ENCODE peak calls at places on chromosome 3, in nine cellular contexts. S is osteocyte, T is HCT116, L is GM12865, I is progenitor cell of endocrine pancreas, W is GM20000, O is sigmoid colon, X is coronary artery, F is ovary. P is an unnamed sample.

GRCh38 chr3:194474675-194475074 is 12.1 kb downstream of the ATP13A3 start:
- DNase-seq in L (no peak), T (no peak), W (no peak), F (no peak), S (no peak), O (no peak), X (no peak), I (no peak), P (no peak)

GRCh38 chr3:4979401-4980228 is at the start of gene BHLHE40:
- DNase-seq in F (no peak), S (no peak), T (no peak), X (no peak), L (peak; percentile 51), I (no peak), W (no peak), O (no peak), P (no peak)

GRCh38 chr3:105233056-105233455 is 133.7 kb upstream of the ALCAM start:
- DNase-seq in F (no peak), I (no peak), W (no peak), S (no peak), X (no peak), O (no peak), L (no peak), T (no peak), P (no peak)

GRCh38 chr3:166510382-166510781 is 673.2 kb upstream of the BCHE start:
- DNase-seq in F (no peak), S (no peak), X (no peak), L (no peak), O (no peak), W (no peak), I (no peak), T (no peak), P (no peak)

GRCh38 chr3:49386056-49386756 is 25.6 kb downstream of the RHOA start:
- DNase-seq in T (no peak), X (no peak), O (no peak), W (no peak), S (no peak), I (no peak), F (no peak), L (no peak), P (no peak)

GRCh38 chr3:61562810-61563613 is 1.6 kb downstream of the PTPRG start:
- DNase-seq in S (no peak), T (no peak), F (peak; percentile 59), I (peak; percentile 23), W (peak; percentile 36), L (no peak), O (peak; percentile 72), X (peak; percentile 78), P (no peak)

GRCh38 chr3:53846134-53846850 is at the start of the genes CHDH and IL17RB:
- DNase-seq in X (no peak), F (peak; percentile 78), O (no peak), I (peak; percentile 41), T (peak; percentile 38), L (peak; percentile 71), S (no peak), W (peak; percentile 84), P (peak; percentile 85)

GRCh38 chr3:159825216-159825854 is 163.3 kb upstream of the IL12A start:
- DNase-seq in F (no peak), O (no peak), S (no peak), I (no peak), W (no peak), L (no peak), X (no peak), T (no peak), P (no peak)

GRCh38 chr3:134937256-134938023 is 142.4 kb downstream of the EPHB1 start:
- DNase-seq in W (no peak), T (no peak), O (peak; percentile 58), F (no peak), L (no peak), I (no peak), S (no peak), X (no peak), P (no peak)

GRCh38 chr3:143808999-143809700 is 39.1 kb downstream of the SLC9A9 start:
- DNase-seq in L (no peak), S (no peak), T (no peak), I (no peak), O (no peak), W (no peak), F (no peak), X (no peak), P (no peak)

GRCh38 chr3:52277071-52277964 is 1.1 kb downstream of the WDR82 start:
- DNase-seq in T (no peak), O (peak; percentile 90), X (peak; percentile 86), I (no peak), W (peak; percentile 64), S (no peak), L (peak; percentile 84), F (peak; percentile 90), P (peak; percentile 68)

GRCh38 chr3:106399208-106399607 is 530.4 kb upstream of the CBLB start:
- DNase-seq in X (no peak), F (no peak), L (no peak), S (no peak), I (no peak), W (no peak), O (no peak), T (no peak), P (no peak)

GRCh38 chr3:124273651-124274050 is 281.7 kb upstream of the ROPN1 start:
- DNase-seq in O (no peak), I (no peak), W (no peak), X (no peak), L (no peak), T (no peak), S (no peak), F (no peak), P (no peak)

GRCh38 chr3:152471814-152472605 is 203.3 kb downstream of the MBNL1 start:
- DNase-seq in I (no peak), L (peak; percentile 77), S (no peak), W (peak; percentile 48), O (peak; percentile 73), T (peak; percentile 33), F (peak; percentile 49), X (peak; percentile 78), P (peak; percentile 76)

GRCh38 chr3:13543251-13543650 is 5.7 kb upstream of the FBLN2 start:
- DNase-seq in S (no peak), L (no peak), W (no peak), O (peak; percentile 90), F (no peak), X (peak; percentile 91), T (no peak), I (no peak), P (peak; percentile 18)
- TF ChIP-seq CTCF in S (no peak), L (no peak), W (no peak), O (no peak), F (no peak), X (no peak), T (no peak), I (no peak), P (no peak)

GRCh38 chr3:141000027-141000663 is 51.0 kb upstream of the SPSB4 start:
- DNase-seq in F (peak; percentile 60), O (peak; percentile 74), X (no peak), L (peak; percentile 60), S (peak; percentile 88), T (peak; percentile 54), I (peak; percentile 38), W (peak; percentile 53), P (peak; percentile 81)
- TF ChIP-seq CTCF in F (peak; percentile 30), O (peak; percentile 51), X (peak; percentile 49), L (peak; percentile 63), S (peak; percentile 91), T (peak; percentile 76), I (peak; percentile 77), W (peak; percentile 56), P (peak; percentile 67)

DNA sequence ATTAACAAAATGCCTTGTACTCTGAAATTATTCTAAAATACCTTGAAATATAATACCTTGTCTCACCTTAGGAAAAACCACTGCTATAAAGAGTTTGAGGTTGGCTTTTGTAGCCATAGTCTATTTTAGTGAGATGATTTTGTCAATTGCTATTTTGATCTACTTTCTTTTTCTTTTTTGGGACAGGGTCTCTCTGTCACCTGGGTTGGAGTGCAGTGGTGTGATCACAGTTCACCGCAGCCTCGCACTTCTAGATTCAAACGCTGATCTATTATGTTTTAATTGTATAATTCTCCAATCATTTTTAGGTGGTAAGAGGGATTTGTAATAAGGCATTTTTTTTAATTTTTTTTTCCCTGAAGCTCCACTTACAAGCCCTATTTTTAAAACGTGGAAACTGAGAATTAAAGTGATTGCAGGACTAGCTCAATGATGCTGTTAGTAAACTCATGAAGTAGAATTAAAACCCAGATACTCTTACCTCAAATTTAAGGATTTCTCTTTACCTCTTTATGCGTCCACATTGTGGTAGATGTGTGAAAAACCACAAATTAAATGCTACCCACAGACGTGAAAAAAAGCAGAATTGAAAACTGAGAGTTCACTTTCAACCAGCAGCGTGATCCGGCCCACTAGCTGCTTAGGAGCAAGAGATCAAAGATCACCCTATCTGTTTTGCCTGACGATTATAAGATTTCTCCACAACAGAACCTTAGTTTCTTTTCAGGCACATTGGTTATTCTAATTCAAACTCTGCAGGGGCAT is 384.2 kb downstream of the CGGBP1 start:
- DNase-seq in F (no peak), S (no peak), T (no peak), W (peak; percentile 36), L (peak; percentile 69), X (no peak), I (no peak), O (no peak), P (no peak)
- TF ChIP-seq CTCF in F (no peak), S (no peak), T (no peak), W (no peak), L (no peak), X (no peak), I (no peak), O (no peak), P (no peak)

GRCh38 chr3:18124501-18124900 is 300.6 kb downstream of the SATB1 start:
- DNase-seq in T (peak; percentile 26), I (no peak), L (no peak), S (no peak), X (no peak), O (no peak), W (no peak), F (no peak), P (peak; percentile 4)

GRCh38 chr3:18122264-18122663 is 302.9 kb downstream of the SATB1 start:
- DNase-seq in F (no peak), W (no peak), L (no peak), O (no peak), I (no peak), S (no peak), X (no peak), T (no peak), P (no peak)

GRCh38 chr3:18127864-18128185 is 297.3 kb downstream of the SATB1 start:
- DNase-seq in X (no peak), T (no peak), S (no peak), W (no peak), F (no peak), O (no peak), I (no peak), L (no peak), P (no peak)

GRCh38 chr3:18126772-18127171 is 298.4 kb downstream of the SATB1 start:
- DNase-seq in F (no peak), O (no peak), T (no peak), S (no peak), X (no peak), I (no peak), L (no peak), W (no peak), P (no peak)

DNA sequence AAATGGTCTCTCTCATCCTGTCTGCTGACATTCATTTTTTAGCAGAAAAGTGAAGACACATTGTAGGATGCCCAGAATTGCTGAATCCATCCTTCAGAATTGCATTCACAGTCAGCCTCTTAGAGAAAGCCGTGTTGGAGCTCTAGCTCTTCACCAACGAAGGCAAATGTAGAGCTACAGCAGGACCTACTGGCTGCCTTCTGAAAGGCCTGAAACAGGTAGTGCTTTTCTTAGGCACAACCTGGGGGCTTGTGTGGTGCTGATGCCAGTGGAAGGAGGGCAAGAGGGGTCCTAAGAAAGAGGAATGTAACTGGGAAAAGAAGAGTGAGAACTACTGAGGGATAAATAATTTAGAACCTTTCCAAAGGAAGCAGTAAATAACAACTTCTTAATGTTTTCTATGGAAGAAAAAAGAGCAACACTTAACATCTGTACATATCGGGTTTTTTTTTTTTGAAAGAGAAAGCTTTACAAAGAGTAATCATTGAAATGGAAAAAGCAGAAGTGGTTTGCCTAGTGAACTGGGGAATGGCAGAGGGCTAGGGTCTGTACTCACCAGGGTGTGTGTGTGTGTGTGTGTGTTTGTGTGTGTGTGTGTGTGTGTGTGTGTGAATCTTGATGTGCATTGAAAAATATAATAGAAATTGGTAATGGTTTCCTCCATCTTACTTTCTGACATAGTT is 297.8 kb downstream of the SATB1 start:
- DNase-seq in L (peak; percentile 35), X (no peak), O (no peak), T (no peak), F (no peak), I (no peak), W (peak; percentile 51), S (no peak), P (no peak)
- TF ChIP-seq CTCF in L (no peak), X (no peak), O (no peak), T (no peak), F (no peak), I (no peak), W (no peak), S (no peak), P (no peak)